ENCODE peak calls at places on chromosomes 7 and 10, in five cellular contexts. U, G, R, Y and Z are unnamed samples. For H3K4me1 and H3K27me3, the result is how much of the 10 kb centered on the place peaks cover.

GRCh38 chr7:56028942-56029630 is 22.2 kb downstream of the PSPH start:
- DNase-seq in R (no peak), Y (no peak), U (no peak), G (no peak), Z (no peak)

GRCh38 chr7:43647314-43647691 is 64.4 kb downstream of the STK17A start:
- DNase-seq in R (no peak), G (no peak), Y (no peak), U (peak), Z (no peak)

GRCh38 chr7:56097700-56098099 is 4.9 kb upstream of the PHKG1 start:
- DNase-seq in Y (peak), U (peak), G (no peak), R (no peak), Z (no peak)

GRCh38 chr7:4838626-4839334 is 23.1 kb downstream of the PAPOLB start:
- DNase-seq in Y (no peak), G (no peak), U (no peak), R (no peak), Z (no peak)

GRCh38 chr7:18798018-18798906 is 302.7 kb downstream of the HDAC9 start:
- DNase-seq in U (no peak), G (no peak), Y (no peak), R (no peak), Z (no peak)

GRCh38 chr7:35624299-35625186 is 70.4 kb downstream of the HERPUD2 start:
- DNase-seq in U (peak), G (no peak), R (no peak), Y (no peak), Z (peak)

GRCh38 chr7:12888727-12889126 is 201.3 kb downstream of the ARL4A start:
- DNase-seq in R (no peak), U (peak), G (no peak), Y (no peak), Z (no peak)

GRCh38 chr7:155454183-155455112 is 3.5 kb upstream of the EN2 start:
- DNase-seq in U (no peak), G (no peak), R (no peak), Y (peak), Z (no peak)

GRCh38 chr10:72248477-72249151 is 25.1 kb upstream of the DDIT4 start:
- DNase-seq in R (peak), G (peak), Y (peak), U (peak), Z (no peak)

GRCh38 chr10:27857616-27858015 is 112.0 kb upstream of the MKX start:
- DNase-seq in R (no peak), G (no peak), U (no peak), Y (no peak), Z (no peak)

GRCh38 chr7:13189712-13190111 is 502.3 kb downstream of the ARL4A start:
- DNase-seq in G (no peak), U (peak), R (no peak), Y (no peak), Z (no peak)

GRCh38 chr7:135690566-135690965 is 28.3 kb downstream of the STMP1 start:
- DNase-seq in G (no peak), Y (no peak), U (peak), R (no peak), Z (no peak)

GRCh38 chr10:105925045-105925785 is 1239.3 kb downstream of the SORCS1 start:
- DNase-seq in U (no peak), Y (no peak), G (no peak), R (no peak), Z (peak)

GRCh38 chr10:103936022-103936421 is 18.0 kb upstream of the STN1 start:
- DNase-seq in U (no peak), G (no peak), Y (no peak), R (no peak), Z (no peak)

GRCh38 chr7:51141451-51141971 is 175.1 kb downstream of the COBL start:
- DNase-seq in Y (no peak), U (peak), G (no peak), R (no peak), Z (no peak)

GRCh38 chr7:69002416-69002815 is 595.9 kb upstream of the AUTS2 start:
- DNase-seq in U (peak), G (no peak), Y (no peak), R (no peak), Z (no peak)

GRCh38 chr7:102872460-102872859 is 40.3 kb upstream of the LRRC17 start:
- DNase-seq in G (no peak), Y (no peak), U (peak), R (no peak), Z (no peak)

GRCh38 chr7:42961182-42961581 is 29.0 kb downstream of the MRPL32 start:
- DNase-seq in Y (no peak), U (no peak), G (no peak), R (no peak), Z (no peak)

GRCh38 chr10:4947635-4948596 is 15.3 kb upstream of the AKR1C1 start:
- DNase-seq in U (peak), R (peak), Y (peak), G (no peak), Z (no peak)

GRCh38 chr10:4944751-4945280 is 18.4 kb upstream of the AKR1C1 start:
- DNase-seq in R (no peak), U (no peak), Y (no peak), G (no peak), Z (no peak)

GRCh38 chr10:4945706-4946348 is 17.4 kb upstream of the AKR1C1 start:
- DNase-seq in R (no peak), G (no peak), Y (no peak), U (peak), Z (no peak)

GRCh38 chr10:4946349-4946717 is 16.9 kb upstream of the AKR1C1 start:
- DNase-seq in R (no peak), G (no peak), Y (no peak), U (no peak), Z (no peak)

DNA sequence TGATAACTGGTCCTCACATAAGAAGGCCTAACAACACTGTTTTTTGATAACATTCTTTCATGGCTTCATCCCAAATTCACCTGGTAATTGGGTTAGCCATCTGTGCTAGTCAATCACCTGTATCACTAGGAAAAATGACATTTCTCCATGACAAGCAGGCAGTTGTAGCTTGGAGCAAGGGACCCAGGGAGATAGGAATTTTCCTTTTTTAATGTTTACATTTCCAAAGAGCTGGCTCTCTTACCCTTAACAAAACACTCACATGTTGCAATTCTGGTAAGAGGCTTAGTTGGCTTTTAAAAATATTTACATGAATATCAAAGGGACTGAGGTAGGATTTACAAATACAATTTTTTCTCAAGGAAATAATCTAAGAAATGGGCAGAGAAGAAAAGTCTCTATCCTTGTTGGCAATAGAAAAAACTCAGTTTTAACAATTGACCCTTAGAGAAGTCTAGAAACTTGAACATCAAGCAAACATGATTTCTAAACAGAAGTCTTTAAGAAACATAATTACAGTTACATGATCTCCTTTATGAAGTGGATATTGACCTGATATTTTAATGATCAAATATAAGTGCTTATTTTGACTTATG is 16.1 kb upstream of the AKR1C1 start:
- DNase-seq in U (peak), G (no peak), Y (no peak), R (no peak), Z (no peak)
- H3K4me1 ChIP-seq in U (half or more), G (under half), Y (under half), R (half or more), Z (under half)

DNA sequence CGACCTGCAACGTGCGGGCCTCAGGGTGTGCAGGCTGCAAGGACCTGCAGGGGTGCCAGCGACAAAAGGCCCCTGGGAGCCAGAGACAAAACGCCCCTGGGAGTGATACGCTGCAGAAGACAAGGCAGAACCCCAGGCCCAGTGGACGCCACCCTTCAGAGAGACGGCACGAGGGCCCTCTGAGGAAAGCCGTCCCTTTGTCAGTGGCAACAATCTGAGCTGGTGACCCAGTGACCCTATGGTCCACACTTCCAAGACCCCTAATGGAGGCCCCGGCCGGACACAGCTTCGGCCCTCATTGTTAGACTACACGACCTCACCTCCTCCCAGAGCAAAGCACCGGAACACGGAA is 205.0 kb upstream of the PPP2R2D start:
- DNase-seq in R (no peak), G (no peak), Y (no peak), U (no peak), Z (no peak)
- H3K27me3 ChIP-seq in R (under half), G (under half), Y (under half), U (under half), Z (under half)

DNA sequence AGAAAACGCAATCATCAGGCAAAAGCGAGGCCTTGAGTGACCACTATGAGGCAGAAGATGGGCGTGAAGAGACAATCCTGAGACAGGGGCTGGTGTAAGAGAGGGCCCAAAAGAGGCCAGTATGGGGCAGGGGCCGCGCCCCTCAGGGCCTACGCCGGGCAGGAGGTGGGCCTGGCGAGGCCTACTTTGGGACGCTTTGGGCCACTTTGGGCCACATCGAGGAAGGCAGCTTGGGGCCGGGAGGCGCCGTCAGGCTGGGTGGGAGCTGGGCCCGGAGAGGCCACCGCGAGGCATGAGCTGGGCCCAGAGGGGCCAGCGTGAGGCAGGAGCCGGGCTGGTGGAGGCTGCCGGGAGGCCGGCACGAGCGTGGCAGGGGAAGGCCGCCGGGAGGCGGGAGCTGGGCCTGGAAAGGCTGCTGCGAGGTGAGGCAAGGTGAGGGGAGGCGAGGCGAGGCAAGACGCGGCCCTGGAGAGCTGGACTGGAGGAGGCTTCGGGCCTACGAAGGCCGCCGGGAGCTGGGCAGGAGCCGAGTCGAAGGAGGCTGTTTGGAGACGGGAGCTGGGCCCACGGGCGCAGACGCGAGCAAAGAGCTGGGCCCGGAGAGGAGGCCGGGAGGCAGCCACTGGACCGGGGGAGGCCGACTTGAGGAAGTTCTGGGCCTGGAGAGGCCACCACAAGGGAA is 171.3 kb downstream of the TPST1 start:
- DNase-seq in U (no peak), Y (no peak), R (no peak), G (no peak), Z (no peak)
- H3K4me1 ChIP-seq in U (under half), Y (under half), R (under half), G (under half), Z (under half)

GRCh38 chr7:100968650-100969049 is 715 bp upstream of the MUC12 start:
- DNase-seq in Y (no peak), R (no peak), U (peak), G (no peak), Z (no peak)

GRCh38 chr7:100969066-100969615 is at the start of gene MUC12:
- DNase-seq in Y (no peak), U (no peak), G (no peak), R (no peak), Z (no peak)

GRCh38 chr7:100967292-100967863 is 2.0 kb upstream of the MUC12 start:
- DNase-seq in Y (no peak), U (peak), R (no peak), G (no peak), Z (no peak)

GRCh38 chr7:100966542-100967291 is 2.6 kb upstream of the MUC12 start:
- DNase-seq in R (no peak), Y (no peak), G (peak), U (no peak), Z (no peak)

DNA sequence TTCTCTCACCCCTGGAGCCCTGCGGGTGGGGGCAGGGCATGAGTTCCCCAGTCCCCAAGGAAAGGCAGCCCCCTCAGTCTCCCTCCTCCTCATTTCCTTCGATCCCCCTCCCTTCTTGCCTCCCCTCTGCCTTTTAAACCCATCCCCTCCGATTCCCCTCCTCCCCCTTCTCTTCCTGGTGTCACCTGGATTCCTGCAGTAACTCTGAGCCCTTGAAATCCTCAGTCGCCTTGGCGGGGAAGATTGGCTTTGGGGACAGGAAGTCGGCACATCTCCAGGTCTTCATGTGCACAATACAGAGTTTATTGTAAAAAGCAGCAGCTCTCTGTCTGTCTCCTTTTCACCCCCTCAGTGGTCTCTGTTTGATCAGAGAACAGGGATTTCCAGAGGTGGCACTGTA is 1.3 kb upstream of the MUC12 start:
- DNase-seq in R (no peak), Y (no peak), U (no peak), G (no peak), Z (no peak)
- H3K27me3 ChIP-seq in R (half or more), Y (half or more), U (half or more), G (under half), Z (under half)

GRCh38 chr7:117192108-117192507 is 130.8 kb downstream of the WNT2 start:
- DNase-seq in R (no peak), U (no peak), G (no peak), Y (no peak), Z (no peak)
- H3K4me1 ChIP-seq in R (under half), U (under half), G (under half), Y (under half), Z (under half)

GRCh38 chr7:27128034-27128433 is 2.5 kb downstream of the HOXA4 start:
- DNase-seq in Y (no peak), G (no peak), U (no peak), R (no peak), Z (no peak)
- H3K27me3 ChIP-seq in Y (under half), G (under half), U (under half), R (under half), Z (half or more)

GRCh38 chr7:116557066-116557585 is 32.3 kb downstream of the CAV1 start:
- DNase-seq in G (no peak), Y (no peak), U (no peak), R (no peak), Z (no peak)
- H3K4me1 ChIP-seq in G (under half), Y (under half), U (half or more), R (half or more), Z (under half)

GRCh38 chr10:93849605-93850004 is 44.2 kb upstream of the SLC35G1 start:
- DNase-seq in U (no peak), G (no peak), Y (no peak), R (no peak), Z (no peak)

GRCh38 chr10:93854985-93855384 is 38.8 kb upstream of the SLC35G1 start:
- DNase-seq in R (no peak), G (no peak), Y (no peak), U (no peak), Z (no peak)

GRCh38 chr10:93850484-93851015 is 43.2 kb upstream of the SLC35G1 start:
- DNase-seq in U (no peak), Y (no peak), R (no peak), G (no peak), Z (no peak)

GRCh38 chr10:93851169-93851568 is 42.6 kb upstream of the SLC35G1 start:
- DNase-seq in G (no peak), R (no peak), Y (no peak), U (no peak), Z (no peak)

DNA sequence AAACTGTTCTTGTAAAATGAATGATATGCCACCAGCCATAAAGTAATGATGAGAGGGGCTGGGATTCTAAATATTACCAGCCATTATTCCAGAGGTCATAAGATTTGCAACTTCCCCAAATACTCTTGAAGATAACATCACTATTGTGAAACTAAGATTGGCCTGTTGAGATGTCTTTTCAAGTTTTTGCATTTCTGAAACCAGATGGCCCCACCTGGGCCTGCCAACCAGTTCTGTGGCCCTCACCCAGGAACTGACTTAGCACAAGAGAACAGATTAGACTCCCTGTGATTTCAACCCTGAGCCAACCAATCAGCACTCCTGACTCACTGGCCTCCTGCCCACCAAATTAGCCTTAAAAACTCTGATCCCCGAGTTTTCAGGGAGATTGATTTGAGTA is 41.1 kb upstream of the SLC35G1 start:
- DNase-seq in R (no peak), U (no peak), G (no peak), Y (no peak), Z (no peak)
- H3K27me3 ChIP-seq in R (under half), U (under half), G (under half), Y (under half), Z (under half)

DNA sequence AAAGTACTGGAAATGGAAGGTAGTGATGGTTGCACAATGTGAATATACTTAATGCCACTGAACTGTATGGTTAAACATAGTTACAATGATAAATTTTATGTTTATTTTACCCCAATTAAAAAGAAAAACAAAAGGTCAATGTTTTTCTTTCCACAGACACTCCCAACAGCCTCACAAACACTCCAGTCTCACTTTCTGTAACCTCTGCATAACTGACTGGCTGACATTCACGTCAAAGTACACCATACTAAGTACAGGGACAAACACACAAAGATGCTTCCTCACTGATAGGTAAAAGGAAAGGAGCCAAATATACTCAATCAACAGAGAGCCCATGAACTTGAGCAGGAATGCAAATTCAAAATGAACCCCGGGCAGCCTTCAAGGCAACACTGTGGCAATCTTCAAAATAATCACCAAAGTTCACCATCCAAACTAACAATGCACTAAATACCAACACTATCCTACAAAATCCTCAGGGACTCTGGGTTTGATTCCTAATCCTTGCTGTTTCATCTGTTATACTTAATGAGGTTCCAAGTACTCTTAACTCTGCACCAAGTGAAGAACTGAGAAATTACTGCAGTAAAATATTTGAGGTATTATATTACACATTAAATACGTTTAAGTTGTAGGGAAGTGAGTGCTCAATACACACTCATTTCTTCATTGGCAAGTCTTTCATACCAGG is 90.8 kb downstream of the ARMH3 start:
- DNase-seq in G (no peak), R (no peak), Y (no peak), U (no peak), Z (no peak)
- H3K4me1 ChIP-seq in G (under half), R (under half), Y (under half), U (under half), Z (under half)

GRCh38 chr10:8033812-8034665 is 20.4 kb upstream of the GATA3 start:
- DNase-seq in R (peak), Y (no peak), U (no peak), G (peak), Z (no peak)
- H3K27me3 ChIP-seq in R (half or more), Y (half or more), U (half or more), G (under half), Z (half or more)